ENCODE peak calls at places on chromosomes 1 and 21, in four cellular contexts. A, Z, Y and Q are unnamed samples.

GRCh38 chr1:84078108-84078823 is 65.8 kb upstream of the PRKACB start:
- DNase-seq in Z (no peak), A (peak), Y (peak), Q (no peak)

GRCh38 chr1:160032165-160032827 is 506 bp upstream of the PIGM start:
- DNase-seq in Y (no peak), Z (no peak), A (peak), Q (no peak)

GRCh38 chr21:34630536-34631143 is 15.7 kb upstream of the RCAN1 start:
- DNase-seq in Z (no peak), Y (peak), A (peak), Q (no peak)

GRCh38 chr1:235781807-235782206 is 84.9 kb downstream of the LYST start:
- DNase-seq in Z (no peak), Y (no peak), A (no peak), Q (no peak)

GRCh38 chr1:43172532-43172972 is 422 bp downstream of the CFAP57 start:
- DNase-seq in Y (no peak), A (peak), Z (peak), Q (peak)

GRCh38 chr1:4581807-4582206 is 72.6 kb upstream of the AJAP1 start:
- DNase-seq in A (no peak), Z (no peak), Y (no peak), Q (no peak)

GRCh38 chr1:237901284-237901870 is 10.7 kb upstream of the ZP4 start:
- DNase-seq in Z (no peak), Y (no peak), A (peak), Q (no peak)

GRCh38 chr1:145985502-145986439 is 10.6 kb downstream of the TXNIP start:
- DNase-seq in A (no peak), Z (no peak), Y (no peak), Q (no peak)

GRCh38 chr1:204449631-204450280 is 38.1 kb upstream of the PPP1R15B start:
- DNase-seq in Z (no peak), A (no peak), Y (no peak), Q (no peak)

GRCh38 chr1:25863486-25864262 is 4.4 kb upstream of the AUNIP start:
- DNase-seq in Z (no peak), A (no peak), Y (no peak), Q (no peak)

GRCh38 chr1:166971252-166971651 is 4.1 kb downstream of the ILDR2 start:
- DNase-seq in A (no peak), Y (no peak), Z (no peak), Q (no peak)

GRCh38 chr21:44891631-44892031 is 18.1 kb upstream of the PTTG1IP start:
- DNase-seq in Y (no peak), A (no peak), Z (no peak), Q (no peak)

GRCh38 chr1:38929476-38929875 is 12.2 kb downstream of the RHBDL2 start:
- DNase-seq in A (no peak), Z (peak), Y (no peak), Q (peak)

GRCh38 chr21:41786521-41786987 is 19.7 kb upstream of the RIPK4 start:
- DNase-seq in Z (no peak), Y (peak), A (no peak), Q (no peak)

GRCh38 chr1:152188673-152189591 is 29.9 kb upstream of the RPTN start:
- DNase-seq in A (peak), Z (no peak), Y (peak), Q (no peak)

GRCh38 chr1:215082532-215083407 is at the start of gene KCNK2:
- DNase-seq in Y (peak), Z (no peak), A (peak), Q (peak)

GRCh38 chr1:174713796-174714195 is 266.0 kb downstream of the GPR52 start:
- DNase-seq in A (no peak), Y (peak), Z (no peak), Q (no peak)

GRCh38 chr21:25501996-25502665 is 105.2 kb downstream of the MRPL39 start:
- DNase-seq in Z (no peak), A (no peak), Y (no peak), Q (no peak)

GRCh38 chr1:46131093-46131492 is 1.3 kb downstream of the PIK3R3 start:
- DNase-seq in Y (no peak), Z (no peak), A (no peak), Q (no peak)

GRCh38 chr1:59645893-59646292 is 168.9 kb upstream of the HOOK1 start:
- DNase-seq in A (no peak), Y (no peak), Z (no peak), Q (no peak)

GRCh38 chr1:108704501-108704900 is 8.2 kb upstream of the FNDC7 start:
- DNase-seq in A (no peak), Y (no peak), Z (no peak), Q (no peak)

GRCh38 chr1:241464985-241465384 is 54.6 kb downstream of the FH start:
- DNase-seq in Z (no peak), Y (no peak), A (no peak), Q (no peak)

GRCh38 chr1:47774986-47775834 is 222.0 kb downstream of the TRABD2B start:
- DNase-seq in Z (no peak), Y (no peak), A (no peak), Q (no peak)